ENCODE peak calls at places on chromosomes 2 and 18, in ten cellular contexts. N is choroid plexus epithelial cell; L is T-helper 1 cell; K is glomerular endothelial cell; C is RWPE1; Z is adrenal gland; M is AG08395; Q is stimulated activated CD4-positive, alpha-beta T cell treated with anti-CD3 and anti-CD28 coated beads, Interleukin-1b, Interleukin-23, amount 100 ng/mL, for 24 hours; B is activated CD4-positive, alpha-beta T cell treated with anti-CD3 and anti-CD28 coated beads, Interleukin-2, amount 50 U/mL, for 4 hours; S is EL. F is an unnamed sample.
A peak's percentile ranks its signal among the peaks of the same experiment; 100 is the strongest.

GRCh38 chr2:225104971-225105370 is 62.7 kb upstream of the DOCK10 start:
- DNase-seq in N (no peak), L (no peak), K (no peak), C (no peak), Z (no peak), M (no peak), Q (no peak), B (no peak), S (peak; percentile 45), F (no peak)

GRCh38 chr18:34320267-34320666 is 95.6 kb upstream of the NOL4 start:
- DNase-seq in N (no peak), L (no peak), K (no peak), C (no peak), Z (no peak), M (no peak), Q (no peak), B (no peak), S (no peak), F (no peak)

GRCh38 chr2:20594048-20594750 is 56.7 kb downstream of the HS1BP3 start:
- DNase-seq in N (no peak), L (no peak), K (no peak), C (no peak), Z (no peak), M (no peak), Q (no peak), B (no peak), S (no peak), F (no peak)

GRCh38 chr2:45649457-45649854 is 2.0 kb upstream of the PRKCE start:
- DNase-seq in N (peak; percentile 50), L (no peak), K (no peak), C (no peak), Z (peak; percentile 8), M (peak; percentile 21), Q (no peak), B (no peak), S (peak; percentile 11), F (no peak)

GRCh38 chr2:28166956-28167355 is 225.7 kb upstream of the FOSL2 start:
- DNase-seq in N (no peak), L (no peak), K (no peak), C (peak; percentile 64), Z (no peak), M (no peak), Q (no peak), B (no peak), S (peak; percentile 66), F (no peak)

GRCh38 chr2:207107120-207107519 is 58.6 kb downstream of the KLF7 start:
- DNase-seq in N (no peak), L (no peak), K (no peak), C (no peak), Z (no peak), M (no peak), Q (no peak), B (no peak), S (no peak), F (no peak)

GRCh38 chr2:84880645-84881521 is at the start of gene TRABD2A:
- DNase-seq in N (no peak), L (peak; percentile 46), K (no peak), C (no peak), Z (no peak), M (no peak), Q (no peak), B (peak; percentile 38), S (peak; percentile 41), F (peak; percentile 34)

GRCh38 chr2:231260442-231260841 is 62.0 kb downstream of the ARMC9 start:
- DNase-seq in N (peak; percentile 43), L (no peak), K (no peak), C (peak; percentile 8), Z (peak; percentile 48), M (peak; percentile 40), Q (no peak), B (no peak), S (peak; percentile 32), F (no peak)

GRCh38 chr2:173881466-173881865 is 83.7 kb downstream of the SP3 start:
- DNase-seq in N (peak; percentile 69), L (no peak), K (no peak), C (no peak), Z (peak; percentile 43), M (no peak), Q (no peak), B (no peak), S (no peak), F (no peak)

GRCh38 chr2:40173276-40173675 is 278.6 kb downstream of the SLC8A1 start:
- DNase-seq in N (no peak), L (no peak), K (no peak), C (no peak), Z (no peak), M (peak; percentile 33), Q (no peak), B (no peak), S (peak; percentile 54), F (no peak)

GRCh38 chr2:148014616-148015015 is 5.9 kb downstream of the ORC4 start:
- DNase-seq in N (no peak), L (no peak), K (no peak), C (no peak), Z (no peak), M (no peak), Q (no peak), B (no peak), S (no peak), F (no peak)

GRCh38 chr2:25274868-25275574 is 66.7 kb downstream of the DNMT3A start:
- DNase-seq in N (no peak), L (peak; percentile 53), K (no peak), C (no peak), Z (peak; percentile 53), M (no peak), Q (no peak), B (peak; percentile 60), S (peak; percentile 12), F (peak; percentile 42)

GRCh38 chr18:75125359-75126331 is 83.3 kb downstream of the PTGR3 start:
- DNase-seq in N (no peak), L (no peak), K (no peak), C (no peak), Z (no peak), M (no peak), Q (no peak), B (no peak), S (peak; percentile 8), F (no peak)

F was measured in T follicular helper cell.